ENCODE peak calls at places on chromosome 3, in seven cellular contexts. One of them, this sample, is unnamed.

GRCh38 chr3:14237431-14237830 is 58.8 kb downstream of the LSM3 start:
- DNase-seq in GM23248: no peak
- DNase-seq in cardiac muscle cell: no peak
- DNase-seq in T47D: no peak
- DNase-seq in progenitor cell of endocrine pancreas: no peak
- DNase-seq in skeletal muscle cell: no peak
- DNase-seq in fibroblast of pulmonary artery: no peak
- DNase-seq in this sample: no peak

GRCh38 chr3:45987368-45988099 is 8.1 kb downstream of the FYCO1 start:
- DNase-seq in cardiac muscle cell: peak; percentile 61
- DNase-seq in GM23248: peak; percentile 91
- DNase-seq in T47D: no peak
- DNase-seq in progenitor cell of endocrine pancreas: no peak
- DNase-seq in skeletal muscle cell: peak; percentile 56
- DNase-seq in fibroblast of pulmonary artery: peak; percentile 79
- DNase-seq in this sample: no peak

GRCh38 chr3:195204360-195205166 is 66.4 kb downstream of the XXYLT1 start:
- DNase-seq in T47D: no peak
- DNase-seq in GM23248: peak; percentile 24
- DNase-seq in cardiac muscle cell: peak; percentile 81
- DNase-seq in fibroblast of pulmonary artery: peak; percentile 88
- DNase-seq in progenitor cell of endocrine pancreas: no peak
- DNase-seq in skeletal muscle cell: no peak
- DNase-seq in this sample: no peak

GRCh38 chr3:186021673-186022362 is 84.0 kb upstream of the TRA2B start:
- DNase-seq in progenitor cell of endocrine pancreas: no peak
- DNase-seq in skeletal muscle cell: peak; percentile 82
- DNase-seq in cardiac muscle cell: peak; percentile 83
- DNase-seq in GM23248: peak; percentile 98
- DNase-seq in fibroblast of pulmonary artery: peak; percentile 80
- DNase-seq in T47D: no peak
- DNase-seq in this sample: no peak

GRCh38 chr3:45330500-45331295 is 57.7 kb upstream of the LARS2 start:
- DNase-seq in T47D: no peak
- DNase-seq in skeletal muscle cell: no peak
- DNase-seq in progenitor cell of endocrine pancreas: no peak
- DNase-seq in cardiac muscle cell: no peak
- DNase-seq in fibroblast of pulmonary artery: no peak
- DNase-seq in GM23248: no peak
- DNase-seq in this sample: no peak

GRCh38 chr3:170585937-170586310 is at the start of gene SLC7A14:
- DNase-seq in cardiac muscle cell: peak; percentile 22
- DNase-seq in skeletal muscle cell: no peak
- DNase-seq in GM23248: peak; percentile 37
- DNase-seq in progenitor cell of endocrine pancreas: no peak
- DNase-seq in fibroblast of pulmonary artery: no peak
- DNase-seq in T47D: no peak
- DNase-seq in this sample: peak; percentile 50

GRCh38 chr3:140433431-140433830 is 244.4 kb upstream of the TRIM42 start:
- DNase-seq in fibroblast of pulmonary artery: no peak
- DNase-seq in skeletal muscle cell: no peak
- DNase-seq in T47D: no peak
- DNase-seq in cardiac muscle cell: no peak
- DNase-seq in progenitor cell of endocrine pancreas: no peak
- DNase-seq in GM23248: no peak
- DNase-seq in this sample: no peak

GRCh38 chr3:43344520-43344919 is 58.2 kb downstream of the SNRK start:
- DNase-seq in skeletal muscle cell: no peak
- DNase-seq in progenitor cell of endocrine pancreas: no peak
- DNase-seq in cardiac muscle cell: no peak
- DNase-seq in T47D: no peak
- DNase-seq in GM23248: no peak
- DNase-seq in fibroblast of pulmonary artery: no peak
- DNase-seq in this sample: no peak

GRCh38 chr3:167300210-167300609 is 79.9 kb downstream of the ZBBX start:
- DNase-seq in cardiac muscle cell: no peak
- DNase-seq in T47D: no peak
- DNase-seq in fibroblast of pulmonary artery: no peak
- DNase-seq in GM23248: no peak
- DNase-seq in progenitor cell of endocrine pancreas: no peak
- DNase-seq in skeletal muscle cell: no peak
- DNase-seq in this sample: no peak

GRCh38 chr3:51703026-51703775 is 3.7 kb upstream of the GRM2 start:
- DNase-seq in GM23248: no peak
- DNase-seq in cardiac muscle cell: no peak
- DNase-seq in skeletal muscle cell: no peak
- DNase-seq in T47D: no peak
- DNase-seq in fibroblast of pulmonary artery: no peak
- DNase-seq in progenitor cell of endocrine pancreas: no peak
- DNase-seq in this sample: no peak

GRCh38 chr3:160372780-160373179 is 26.2 kb downstream of the IFT80 start:
- DNase-seq in progenitor cell of endocrine pancreas: no peak
- DNase-seq in T47D: no peak
- DNase-seq in fibroblast of pulmonary artery: peak; percentile 37
- DNase-seq in cardiac muscle cell: no peak
- DNase-seq in skeletal muscle cell: no peak
- DNase-seq in GM23248: peak; percentile 79
- DNase-seq in this sample: no peak